ENCODE peak calls at places on chromosomes 1 and 21, in six cellular contexts. Q, O, B, R, U and Z are unnamed samples.

GRCh38 chr1:23291706-23292105 is 52.4 kb downstream of the HNRNPR start:
- DNase-seq in Q (no peak), O (no peak), B (no peak), R (no peak), U (no peak), Z (no peak)

GRCh38 chr1:17603091-17603841 is 63.8 kb downstream of the ARHGEF10L start:
- DNase-seq in Q (no peak), O (no peak), B (no peak), R (no peak), U (no peak), Z (no peak)

GRCh38 chr1:112358798-112359408 is 37.1 kb upstream of the CTTNBP2NL start:
- DNase-seq in Q (peak), O (peak), B (peak), R (peak), U (peak), Z (peak)

GRCh38 chr1:150498342-150498741 is 9.6 kb upstream of the ECM1 start:
- DNase-seq in Q (no peak), O (no peak), B (no peak), R (no peak), U (no peak), Z (no peak)

GRCh38 chr1:73800376-73800775 is 397.6 kb downstream of the LRRIQ3 start:
- DNase-seq in Q (no peak), O (no peak), B (no peak), R (peak), U (no peak), Z (no peak)

GRCh38 chr1:7646981-7647901 is 123.9 kb upstream of the VAMP3 start:
- DNase-seq in Q (no peak), O (peak), B (peak), R (peak), U (peak), Z (peak)

GRCh38 chr1:70318191-70318590 is 36.3 kb downstream of the ANKRD13C start:
- DNase-seq in Q (no peak), O (no peak), B (no peak), R (no peak), U (no peak), Z (no peak)

GRCh38 chr1:246153796-246154212 is 353.3 kb downstream of the SMYD3 start:
- DNase-seq in Q (no peak), O (no peak), B (no peak), R (peak), U (no peak), Z (no peak)

GRCh38 chr1:193229136-193229535 is 42.7 kb upstream of the B3GALT2 start:
- DNase-seq in Q (peak), O (no peak), B (no peak), R (peak), U (no peak), Z (no peak)

GRCh38 chr1:3320246-3321152 is 134.0 kb upstream of the ARHGEF16 start:
- DNase-seq in Q (no peak), O (no peak), B (no peak), R (no peak), U (no peak), Z (no peak)

GRCh38 chr1:236810018-236810417 is 14.9 kb downstream of the MTR start:
- DNase-seq in Q (no peak), O (no peak), B (no peak), R (no peak), U (no peak), Z (no peak)

GRCh38 chr1:53628286-53628955 is 110.5 kb downstream of the GLIS1 start:
- DNase-seq in Q (no peak), O (no peak), B (no peak), R (no peak), U (no peak), Z (no peak)

GRCh38 chr1:58620259-58620658 is 43.2 kb upstream of the TACSTD2 start:
- DNase-seq in Q (no peak), O (no peak), B (no peak), R (peak), U (no peak), Z (no peak)

GRCh38 chr1:231828182-231828920 is 201.8 kb downstream of the DISC1 start:
- DNase-seq in Q (peak), O (no peak), B (no peak), R (peak), U (no peak), Z (no peak)

GRCh38 chr1:43557744-43558245 is 27.1 kb downstream of the PTPRF start:
- DNase-seq in Q (no peak), O (no peak), B (no peak), R (peak), U (no peak), Z (no peak)

GRCh38 chr1:44717196-44717595 is 13.8 kb downstream of the RNU5D-1 start:
- DNase-seq in Q (no peak), O (no peak), B (no peak), R (no peak), U (no peak), Z (no peak)

GRCh38 chr1:226629896-226630550 is 81.5 kb downstream of the STUM start:
- DNase-seq in Q (no peak), O (no peak), B (no peak), R (no peak), U (no peak), Z (no peak)

GRCh38 chr1:87117761-87118160 is 203.3 kb downstream of the HS2ST1 start:
- DNase-seq in Q (no peak), O (no peak), B (no peak), R (peak), U (no peak), Z (no peak)

GRCh38 chr1:11407301-11407994 is 71.5 kb upstream of the DISP3 start:
- DNase-seq in Q (no peak), O (no peak), B (no peak), R (no peak), U (no peak), Z (no peak)

GRCh38 chr1:244237445-244237844 is 186.4 kb downstream of the ZBTB18 start:
- DNase-seq in Q (no peak), O (no peak), B (no peak), R (peak), U (no peak), Z (no peak)

GRCh38 chr1:20538227-20538626 is 14.1 kb upstream of the FAM43B start:
- DNase-seq in Q (no peak), O (no peak), B (no peak), R (peak), U (no peak), Z (no peak)

GRCh38 chr21:41848971-41849580 is 30.1 kb downstream of the PRDM15 start:
- DNase-seq in Q (no peak), O (no peak), B (no peak), R (no peak), U (no peak), Z (no peak)

GRCh38 chr1:99465176-99465900 is 180.6 kb upstream of the PALMD start:
- DNase-seq in Q (no peak), O (no peak), B (no peak), R (peak), U (no peak), Z (no peak)

GRCh38 chr1:67451377-67451776 is 21.2 kb upstream of the SERBP1 start:
- DNase-seq in Q (no peak), O (no peak), B (no peak), R (no peak), U (no peak), Z (no peak)

GRCh38 chr1:53061123-53061858 is 722 bp upstream of the PODN start:
- DNase-seq in Q (no peak), O (no peak), B (no peak), R (no peak), U (peak), Z (no peak)

GRCh38 chr1:43540653-43541071 is 10.0 kb downstream of the PTPRF start:
- DNase-seq in Q (no peak), O (no peak), B (no peak), R (no peak), U (no peak), Z (no peak)

GRCh38 chr1:92484472-92485373 is 2.0 kb downstream of the GFI1 start:
- DNase-seq in Q (no peak), O (peak), B (peak), R (peak), U (peak), Z (peak)
- TF ChIP-seq CTCF in Q (no peak), O (peak), B (peak), R (no peak), U (no peak), Z (no peak)

GRCh38 chr1:110548381-110548780 is 29.4 kb upstream of the KCNA10 start:
- DNase-seq in Q (no peak), O (no peak), B (no peak), R (peak), U (no peak), Z (no peak)
- TF ChIP-seq CTCF in Q (peak), O (peak), B (peak), R (peak), U (peak), Z (peak)

DNA sequence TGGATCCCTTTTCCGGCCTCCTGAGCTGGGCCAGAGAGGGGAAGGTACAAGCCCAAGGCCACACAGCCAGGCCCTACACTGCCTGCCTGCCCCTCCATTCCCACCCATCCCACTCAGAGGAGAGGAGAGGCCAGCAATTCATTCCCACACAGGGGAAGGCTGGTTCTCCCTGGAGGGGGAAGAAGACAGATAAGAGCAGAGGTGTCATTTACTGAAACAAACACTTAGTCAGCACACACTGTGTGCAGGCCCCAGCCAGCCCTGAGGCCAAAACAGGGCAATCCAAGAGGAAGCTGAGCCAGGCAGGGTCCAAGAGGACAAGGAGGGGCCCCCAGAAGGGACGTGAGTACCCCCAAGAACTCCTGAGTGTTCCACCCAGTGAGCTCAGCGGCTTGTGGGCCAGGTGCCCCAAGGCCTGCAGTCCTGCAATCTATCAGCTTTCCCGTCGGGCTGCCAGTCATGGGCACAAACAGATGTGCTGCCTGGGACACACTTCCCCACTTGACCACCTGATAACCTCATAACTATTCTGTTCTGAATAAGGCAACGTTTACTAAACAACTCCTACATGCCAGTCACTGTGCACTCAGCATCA is 15.8 kb downstream of the ADGRB2 start:
- DNase-seq in Q (no peak), O (no peak), B (no peak), R (no peak), U (no peak), Z (no peak)
- TF ChIP-seq CTCF in Q (no peak), O (no peak), B (no peak), R (no peak), U (no peak), Z (no peak)

GRCh38 chr1:8910914-8911313 is 32.4 kb upstream of the ENO1 start:
- DNase-seq in Q (no peak), O (no peak), B (no peak), R (no peak), U (no peak), Z (no peak)
- TF ChIP-seq CTCF in Q (no peak), O (no peak), B (no peak), R (no peak), U (no peak), Z (no peak)

DNA sequence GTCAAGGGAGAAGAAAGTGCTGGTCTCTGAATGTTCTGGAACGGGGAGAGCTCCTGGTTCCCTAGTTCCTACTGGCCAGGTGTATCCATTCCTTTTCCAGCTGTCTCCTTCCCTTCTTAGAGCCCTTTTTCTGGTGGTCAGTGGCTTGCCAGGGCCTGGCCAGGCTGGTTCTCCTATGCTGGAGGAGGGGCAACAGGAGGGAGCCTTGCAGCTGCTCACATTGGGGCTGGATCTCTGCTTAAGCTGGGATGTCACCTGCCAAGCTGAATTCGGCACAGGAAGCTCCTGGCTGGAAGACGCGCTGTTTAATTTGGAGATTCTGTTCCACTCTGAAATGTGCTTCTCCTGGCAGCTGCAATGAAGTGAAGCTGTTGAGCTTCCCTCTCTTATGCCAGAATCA is 56.0 kb upstream of the POU3F1 start:
- DNase-seq in Q (no peak), O (no peak), B (no peak), R (no peak), U (no peak), Z (no peak)
- TF ChIP-seq CTCF in Q (no peak), O (no peak), B (no peak), R (no peak), U (no peak), Z (no peak)

GRCh38 chr1:27928216-27928954 is 6.4 kb upstream of the SMPDL3B start:
- DNase-seq in Q (no peak), O (no peak), B (no peak), R (no peak), U (no peak), Z (no peak)
- TF ChIP-seq CTCF in Q (no peak), O (no peak), B (no peak), R (no peak), U (no peak), Z (no peak)

GRCh38 chr1:36115200-36115669 is 9.8 kb downstream of the COL8A2 start:
- DNase-seq in Q (no peak), O (no peak), B (no peak), R (no peak), U (no peak), Z (no peak)

GRCh38 chr1:36111151-36111550 is 13.9 kb downstream of the COL8A2 start:
- DNase-seq in Q (no peak), O (no peak), B (no peak), R (no peak), U (no peak), Z (no peak)

GRCh38 chr1:36114371-36114770 is 10.7 kb downstream of the COL8A2 start:
- DNase-seq in Q (no peak), O (no peak), B (no peak), R (no peak), U (no peak), Z (no peak)

GRCh38 chr1:36115931-36116330 is 9.1 kb downstream of the COL8A2 start:
- DNase-seq in Q (no peak), O (no peak), B (no peak), R (no peak), U (peak), Z (no peak)

GRCh38 chr1:36112823-36113222 is 12.2 kb downstream of the COL8A2 start:
- DNase-seq in Q (no peak), O (no peak), B (no peak), R (no peak), U (no peak), Z (no peak)
- TF ChIP-seq CTCF in Q (no peak), O (no peak), B (no peak), R (no peak), U (no peak), Z (no peak)